ENCODE peak calls at places on chromosomes 3 and 15, in ten cellular contexts. E is nephron progenitor cell, S is osteocyte, A is A673, W is GM10248, Z is fibroblast of the aortic adventitia, K is left lung, H is foreskin keratinocyte, T is uterus, O is choroid plexus epithelial cell. D is an unnamed sample.

GRCh38 chr3:182234881-182235280 is 523.2 kb downstream of the SOX2 start:
- DNase-seq in A (no peak), H (no peak), T (no peak), W (no peak), K (no peak), O (no peak), Z (no peak), S (no peak), E (no peak), D (no peak)

GRCh38 chr3:115498898-115499297 is 124.4 kb upstream of the GAP43 start:
- DNase-seq in S (no peak), T (no peak), H (no peak), Z (no peak), W (no peak), K (no peak), A (no peak), E (no peak), O (no peak), D (no peak)

GRCh38 chr3:136929984-136930671 is 27.7 kb upstream of the IL20RB start:
- DNase-seq in K (peak), A (peak), E (no peak), O (peak), W (no peak), T (peak), S (no peak), H (no peak), Z (peak), D (no peak)

GRCh38 chr3:50609071-50609742 is 2.4 kb downstream of the CISH start:
- DNase-seq in S (no peak), W (no peak), E (no peak), A (no peak), O (no peak), T (no peak), H (no peak), Z (no peak), K (peak), D (no peak)

GRCh38 chr15:47484119-47484518 is 233.2 kb upstream of the SEMA6D start:
- DNase-seq in H (no peak), T (no peak), E (no peak), W (no peak), K (no peak), S (no peak), A (peak), Z (no peak), O (peak), D (no peak)

GRCh38 chr3:48403533-48404439 is 26.1 kb downstream of the PLXNB1 start:
- DNase-seq in T (peak), K (peak), Z (no peak), S (peak), W (no peak), E (no peak), A (no peak), O (no peak), H (no peak), D (no peak)

GRCh38 chr3:113054552-113054951 is 63.8 kb downstream of the GTPBP8 start:
- DNase-seq in W (no peak), T (no peak), O (peak), A (no peak), Z (peak), H (peak), S (no peak), E (no peak), K (no peak), D (peak)

GRCh38 chr3:64977308-64978100 is 289.7 kb upstream of the ADAMTS9 start:
- DNase-seq in K (no peak), H (peak), Z (peak), S (no peak), E (no peak), A (no peak), T (no peak), O (peak), W (no peak), D (no peak)

GRCh38 chr3:126507886-126508285 is 9.7 kb downstream of the UROC1 start:
- DNase-seq in H (no peak), W (no peak), T (no peak), A (no peak), Z (no peak), O (no peak), K (no peak), E (no peak), S (no peak), D (no peak)

GRCh38 chr3:188401244-188401604 is 247.3 kb downstream of the LPP start:
- DNase-seq in Z (no peak), E (no peak), H (no peak), S (no peak), A (no peak), O (no peak), T (no peak), K (no peak), W (no peak), D (no peak)

GRCh38 chr3:71515640-71516383 is 67.7 kb downstream of the FOXP1 start:
- DNase-seq in H (no peak), T (no peak), O (no peak), W (no peak), K (no peak), E (no peak), A (no peak), S (no peak), Z (no peak), D (no peak)

GRCh38 chr15:75178171-75178937 is 23.3 kb upstream of the C15orf39 start:
- DNase-seq in T (peak), Z (no peak), S (no peak), A (no peak), W (peak), E (peak), H (no peak), O (peak), K (peak), D (no peak)

GRCh38 chr15:48385431-48385830 is 54.2 kb downstream of the DUT start:
- DNase-seq in S (peak), A (no peak), O (no peak), T (peak), H (no peak), E (no peak), K (no peak), W (no peak), Z (peak), D (peak)

GRCh38 chr3:42066516-42067181 is 24.5 kb upstream of the TRAK1 start:
- DNase-seq in E (no peak), W (peak), O (peak), Z (peak), H (no peak), A (peak), S (no peak), K (no peak), T (no peak), D (no peak)

GRCh38 chr15:67033012-67033411 is 32.4 kb upstream of the SMAD3 start:
- DNase-seq in K (no peak), Z (no peak), S (no peak), A (no peak), W (no peak), H (no peak), E (no peak), T (no peak), O (no peak), D (no peak)

GRCh38 chr3:78281381-78281780 is 1241.5 kb downstream of the ROBO2 start:
- DNase-seq in H (no peak), S (no peak), Z (no peak), E (peak), K (no peak), A (no peak), O (no peak), W (no peak), T (no peak), D (no peak)

GRCh38 chr3:62167566-62168262 is 205.6 kb downstream of the FEZF2 start:
- DNase-seq in Z (no peak), O (no peak), T (no peak), S (no peak), A (no peak), W (no peak), E (no peak), H (no peak), K (no peak), D (no peak)

GRCh38 chr15:66211670-66212455 is 41.7 kb downstream of the MEGF11 start:
- DNase-seq in A (no peak), W (no peak), T (no peak), O (no peak), E (no peak), S (no peak), K (no peak), H (no peak), Z (no peak), D (no peak)

GRCh38 chr15:40928975-40929729 is at the start of gene DLL4:
- DNase-seq in W (peak), E (peak), H (no peak), Z (no peak), T (peak), S (no peak), K (peak), A (peak), O (peak), D (no peak)

GRCh38 chr3:43573576-43573975 is 48.2 kb downstream of the ANO10 start:
- DNase-seq in T (no peak), K (no peak), A (no peak), W (no peak), O (no peak), H (no peak), Z (no peak), E (no peak), S (no peak), D (no peak)

GRCh38 chr3:129793947-129794318 is 99.6 kb downstream of the TMCC1 start:
- DNase-seq in E (peak), S (no peak), W (no peak), K (peak), O (no peak), A (peak), Z (no peak), T (no peak), H (no peak), D (no peak)

GRCh38 chr15:39195988-39196486 is 384.8 kb upstream of the THBS1 start:
- DNase-seq in H (peak), K (no peak), Z (peak), S (no peak), T (no peak), W (peak), E (no peak), A (peak), O (peak), D (no peak)

GRCh38 chr3:59482001-59482400 is 432.2 kb upstream of the CFAP20DC start:
- DNase-seq in W (no peak), K (no peak), A (no peak), O (peak), H (peak), S (no peak), E (no peak), Z (peak), T (no peak), D (no peak)

GRCh38 chr3:58496206-58496605 is 4.3 kb downstream of the KCTD6 start:
- DNase-seq in E (no peak), Z (peak), H (no peak), K (no peak), T (no peak), A (no peak), S (no peak), O (no peak), W (no peak), D (no peak)

GRCh38 chr15:20349774-20350498 is 191.7 kb downstream of the GOLGA6L6 start:
- DNase-seq in W (peak), H (no peak), T (peak), Z (no peak), K (no peak), S (peak), E (no peak), A (no peak), O (no peak), D (no peak)

GRCh38 chr15:48250640-48251076 is 44.6 kb downstream of the SLC12A1 start:
- DNase-seq in H (peak), S (no peak), O (peak), K (no peak), A (peak), Z (peak), W (peak), T (no peak), E (peak), D (peak)

GRCh38 chr3:50509715-50510114 is 6.3 kb upstream of the CACNA2D2 start:
- DNase-seq in Z (no peak), W (no peak), H (no peak), A (no peak), S (no peak), O (no peak), E (no peak), T (no peak), K (no peak), D (no peak)

GRCh38 chr15:101191242-101191641 is 60.6 kb downstream of the CHSY1 start:
- DNase-seq in S (no peak), A (no peak), O (no peak), K (no peak), H (no peak), Z (no peak), E (no peak), T (no peak), W (no peak), D (no peak)

GRCh38 chr3:110881069-110881468 is 190.5 kb upstream of the NECTIN3 start:
- DNase-seq in A (peak), Z (peak), S (no peak), E (no peak), K (no peak), T (peak), H (peak), O (peak), W (no peak), D (no peak)
- TF ChIP-seq CTCF in A (peak), Z (no peak), S (peak), E (no peak), K (no peak), T (no peak), H (peak), O (peak), W (no peak), D (no peak)

GRCh38 chr3:101676219-101676764 is 640 bp downstream of the ZBTB11 start:
- DNase-seq in K (peak), S (peak), E (peak), W (peak), H (peak), Z (peak), O (peak), A (peak), T (peak), D (peak)
- TF ChIP-seq CTCF in K (no peak), S (no peak), E (no peak), W (peak), H (peak), Z (no peak), O (no peak), A (no peak), T (no peak), D (no peak)

GRCh38 chr3:178422406-178422805 is 113.8 kb upstream of the KCNMB2 start:
- DNase-seq in T (no peak), K (no peak), A (no peak), S (no peak), E (no peak), H (no peak), O (no peak), W (no peak), Z (no peak), D (no peak)
- TF ChIP-seq CTCF in T (no peak), K (no peak), A (no peak), S (no peak), E (no peak), H (peak), O (no peak), W (no peak), Z (no peak), D (no peak)

GRCh38 chr3:12230406-12230805 is 58.5 kb upstream of the PPARG start:
- DNase-seq in H (no peak), T (no peak), A (no peak), O (no peak), Z (no peak), K (no peak), S (no peak), E (no peak), W (no peak), D (no peak)

GRCh38 chr3:12229144-12229871 is 59.6 kb upstream of the PPARG start:
- DNase-seq in H (no peak), W (no peak), A (no peak), T (no peak), S (no peak), Z (no peak), K (no peak), E (no peak), O (no peak), D (no peak)

GRCh38 chr3:12228461-12228860 is 60.4 kb upstream of the PPARG start:
- DNase-seq in E (no peak), H (no peak), W (no peak), Z (no peak), O (no peak), K (no peak), T (no peak), S (no peak), A (no peak), D (no peak)

GRCh38 chr3:12229896-12230295 is 59.0 kb upstream of the PPARG start:
- DNase-seq in W (no peak), O (no peak), E (no peak), T (no peak), K (peak), H (no peak), S (no peak), A (no peak), Z (no peak), D (no peak)

DNA sequence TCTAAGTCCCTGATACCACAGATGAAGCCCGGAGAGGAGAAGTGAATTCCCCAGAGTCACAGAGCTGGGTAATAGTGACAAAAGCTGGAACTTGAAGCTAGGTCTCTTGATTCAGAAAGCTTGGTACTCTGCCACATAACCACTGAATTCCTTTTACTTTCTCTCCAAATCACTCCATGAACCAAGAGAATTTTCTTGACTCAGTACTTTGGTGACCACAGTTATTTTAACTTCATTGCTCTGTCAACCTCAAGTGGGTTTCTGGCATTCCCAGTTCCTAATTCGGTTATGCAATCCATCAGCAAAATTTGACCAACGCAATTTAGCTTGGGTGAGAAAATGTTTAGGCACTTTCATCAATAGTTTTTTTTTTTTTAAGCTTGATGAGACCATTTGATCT is 61.0 kb upstream of the PPARG start:
- DNase-seq in S (no peak), A (no peak), O (peak), K (no peak), W (no peak), T (no peak), E (no peak), Z (peak), H (no peak), D (peak)
- TF ChIP-seq CTCF in S (no peak), A (no peak), O (no peak), K (no peak), W (no peak), T (no peak), E (no peak), Z (no peak), H (no peak), D (no peak)